ENCODE peak calls at places on chromosomes 4 and X, in ten cellular contexts. One of them, this sample, is unnamed.

GRCh38 chrX:10769165-10769564 is 148.8 kb upstream of the MID1 start:
- DNase-seq in AG08395: peak
- DNase-seq in WTC11: no peak
- DNase-seq in Calu3: no peak
- DNase-seq in BE2C: no peak
- DNase-seq in dorsolateral prefrontal cortex: no peak
- DNase-seq in posterior cingulate gyrus: no peak
- DNase-seq in activated CD4-positive, alpha-beta T cell treated with anti-CD3 and anti-CD28 coated beads, Interleukin-2, amount 50 U/mL, for 48 hours: no peak
- DNase-seq in Karpas-422: peak
- DNase-seq in stimulated activated naive B cell treated with anti-CD40 and anti-IgM and Interleukin-4, amounts not matched to agents 10 μg/mL and 1 μg/mL and 100 μg/mL, for 72 hours: no peak
- DNase-seq in this sample: peak

GRCh38 chrX:39361736-39362135 is 560.5 kb downstream of the MID1IP1 start:
- DNase-seq in posterior cingulate gyrus: no peak
- DNase-seq in WTC11: no peak
- DNase-seq in dorsolateral prefrontal cortex: no peak
- DNase-seq in AG08395: no peak
- DNase-seq in Calu3: no peak
- DNase-seq in Karpas-422: no peak
- DNase-seq in BE2C: no peak
- DNase-seq in stimulated activated naive B cell treated with anti-CD40 and anti-IgM and Interleukin-4, amounts not matched to agents 10 μg/mL and 1 μg/mL and 100 μg/mL, for 72 hours: no peak
- DNase-seq in activated CD4-positive, alpha-beta T cell treated with anti-CD3 and anti-CD28 coated beads, Interleukin-2, amount 50 U/mL, for 48 hours: no peak
- DNase-seq in this sample: no peak

GRCh38 chrX:154979671-154980070 is 42.9 kb downstream of the F8 start:
- DNase-seq in BE2C: no peak
- DNase-seq in Calu3: no peak
- DNase-seq in AG08395: no peak
- DNase-seq in stimulated activated naive B cell treated with anti-CD40 and anti-IgM and Interleukin-4, amounts not matched to agents 10 μg/mL and 1 μg/mL and 100 μg/mL, for 72 hours: no peak
- DNase-seq in dorsolateral prefrontal cortex: no peak
- DNase-seq in activated CD4-positive, alpha-beta T cell treated with anti-CD3 and anti-CD28 coated beads, Interleukin-2, amount 50 U/mL, for 48 hours: no peak
- DNase-seq in posterior cingulate gyrus: no peak
- DNase-seq in WTC11: no peak
- DNase-seq in Karpas-422: no peak
- DNase-seq in this sample: no peak

GRCh38 chr4:122195718-122196117 is 43.6 kb downstream of the BLTP1 start:
- DNase-seq in BE2C: no peak
- DNase-seq in AG08395: no peak
- DNase-seq in activated CD4-positive, alpha-beta T cell treated with anti-CD3 and anti-CD28 coated beads, Interleukin-2, amount 50 U/mL, for 48 hours: no peak
- DNase-seq in Karpas-422: no peak
- DNase-seq in posterior cingulate gyrus: no peak
- DNase-seq in Calu3: no peak
- DNase-seq in stimulated activated naive B cell treated with anti-CD40 and anti-IgM and Interleukin-4, amounts not matched to agents 10 μg/mL and 1 μg/mL and 100 μg/mL, for 72 hours: no peak
- DNase-seq in WTC11: no peak
- DNase-seq in dorsolateral prefrontal cortex: no peak
- DNase-seq in this sample: no peak

GRCh38 chr4:184250795-184251679 is 33.4 kb upstream of the ENPP6 start:
- DNase-seq in dorsolateral prefrontal cortex: no peak
- DNase-seq in AG08395: peak
- DNase-seq in stimulated activated naive B cell treated with anti-CD40 and anti-IgM and Interleukin-4, amounts not matched to agents 10 μg/mL and 1 μg/mL and 100 μg/mL, for 72 hours: no peak
- DNase-seq in activated CD4-positive, alpha-beta T cell treated with anti-CD3 and anti-CD28 coated beads, Interleukin-2, amount 50 U/mL, for 48 hours: no peak
- DNase-seq in BE2C: peak
- DNase-seq in WTC11: no peak
- DNase-seq in posterior cingulate gyrus: no peak
- DNase-seq in Karpas-422: peak
- DNase-seq in Calu3: peak
- DNase-seq in this sample: peak

GRCh38 chr4:148563684-148564083 is 121.5 kb upstream of the NR3C2 start:
- DNase-seq in Calu3: no peak
- DNase-seq in AG08395: no peak
- DNase-seq in WTC11: no peak
- DNase-seq in activated CD4-positive, alpha-beta T cell treated with anti-CD3 and anti-CD28 coated beads, Interleukin-2, amount 50 U/mL, for 48 hours: no peak
- DNase-seq in Karpas-422: no peak
- DNase-seq in BE2C: no peak
- DNase-seq in stimulated activated naive B cell treated with anti-CD40 and anti-IgM and Interleukin-4, amounts not matched to agents 10 μg/mL and 1 μg/mL and 100 μg/mL, for 72 hours: no peak
- DNase-seq in dorsolateral prefrontal cortex: no peak
- DNase-seq in posterior cingulate gyrus: no peak
- DNase-seq in this sample: no peak

GRCh38 chrX:22323541-22323940 is 50.8 kb downstream of the CBLL2 start:
- DNase-seq in stimulated activated naive B cell treated with anti-CD40 and anti-IgM and Interleukin-4, amounts not matched to agents 10 μg/mL and 1 μg/mL and 100 μg/mL, for 72 hours: no peak
- DNase-seq in dorsolateral prefrontal cortex: no peak
- DNase-seq in Karpas-422: no peak
- DNase-seq in WTC11: no peak
- DNase-seq in activated CD4-positive, alpha-beta T cell treated with anti-CD3 and anti-CD28 coated beads, Interleukin-2, amount 50 U/mL, for 48 hours: no peak
- DNase-seq in AG08395: peak
- DNase-seq in BE2C: no peak
- DNase-seq in Calu3: no peak
- DNase-seq in posterior cingulate gyrus: no peak
- DNase-seq in this sample: no peak

GRCh38 chr4:152805071-152805650 is 25.4 kb downstream of the ARFIP1 start:
- DNase-seq in BE2C: no peak
- DNase-seq in stimulated activated naive B cell treated with anti-CD40 and anti-IgM and Interleukin-4, amounts not matched to agents 10 μg/mL and 1 μg/mL and 100 μg/mL, for 72 hours: no peak
- DNase-seq in Calu3: no peak
- DNase-seq in AG08395: no peak
- DNase-seq in Karpas-422: no peak
- DNase-seq in dorsolateral prefrontal cortex: no peak
- DNase-seq in WTC11: no peak
- DNase-seq in activated CD4-positive, alpha-beta T cell treated with anti-CD3 and anti-CD28 coated beads, Interleukin-2, amount 50 U/mL, for 48 hours: no peak
- DNase-seq in posterior cingulate gyrus: no peak
- DNase-seq in this sample: no peak

GRCh38 chrX:54891573-54891972 is 29.1 kb upstream of the TRO start:
- DNase-seq in Calu3: peak
- DNase-seq in stimulated activated naive B cell treated with anti-CD40 and anti-IgM and Interleukin-4, amounts not matched to agents 10 μg/mL and 1 μg/mL and 100 μg/mL, for 72 hours: no peak
- DNase-seq in WTC11: no peak
- DNase-seq in activated CD4-positive, alpha-beta T cell treated with anti-CD3 and anti-CD28 coated beads, Interleukin-2, amount 50 U/mL, for 48 hours: peak
- DNase-seq in Karpas-422: peak
- DNase-seq in BE2C: peak
- DNase-seq in posterior cingulate gyrus: no peak
- DNase-seq in AG08395: peak
- DNase-seq in dorsolateral prefrontal cortex: no peak
- DNase-seq in this sample: peak